ENCODE peak calls at places on chromosomes 13 and 19, in nine cellular contexts. H is right lobe of liver; P is CD4-positive, alpha-beta memory T cell; N is stimulated activated CD8-positive, alpha-beta memory T cell treated with anti-CD3 and anti-CD28 coated beads, Interleukin-7, amount 100 ng/mL, for 48 hours; R is cardiac muscle cell; U is DMS153; T is amniotic stem cell; D is fibroblast of the aortic adventitia; C is AG04450. F is an unnamed sample.
A peak's percentile ranks its signal among the peaks of the same experiment; 100 is the strongest.

GRCh38 chr13:20475927-20476691 is 49.5 kb downstream of the CRYL1 start:
- DNase-seq in H (peak; percentile 50), P (peak; percentile 85), N (peak; percentile 25), R (no peak), U (no peak), T (no peak), D (no peak), C (no peak), F (no peak)

GRCh38 chr19:51407631-51408131 is 9.8 kb downstream of the SIGLEC10 start:
- DNase-seq in H (no peak), P (peak; percentile 13), N (no peak), R (peak; percentile 45), U (no peak), T (no peak), D (peak; percentile 22), C (no peak), F (no peak)

GRCh38 chr19:19258589-19259338 is 14.3 kb downstream of the TM6SF2 start:
- DNase-seq in H (no peak), P (no peak), N (no peak), R (no peak), U (no peak), T (no peak), D (no peak), C (no peak), F (no peak)

GRCh38 chr13:30143671-30144400 is 163.5 kb downstream of the KATNAL1 start:
- DNase-seq in H (no peak), P (no peak), N (no peak), R (no peak), U (no peak), T (peak; percentile 32), D (peak; percentile 74), C (no peak), F (no peak)

GRCh38 chr13:28451482-28452217 is 43.3 kb downstream of the FLT1 start:
- DNase-seq in H (no peak), P (no peak), N (no peak), R (no peak), U (no peak), T (no peak), D (peak; percentile 63), C (no peak), F (no peak)

GRCh38 chr13:28094311-28094710 is 6.1 kb downstream of the FLT3 start:
- DNase-seq in H (no peak), P (no peak), N (no peak), R (no peak), U (no peak), T (no peak), D (no peak), C (no peak), F (no peak)

GRCh38 chr19:55117636-55118391 is at the start of gene PPP1R12C:
- DNase-seq in H (peak; percentile 100), P (peak; percentile 96), N (peak; percentile 93), R (peak; percentile 99), U (peak; percentile 97), T (peak; percentile 96), D (peak; percentile 98), C (peak; percentile 95), F (peak; percentile 96)

GRCh38 chr19:18612772-18613588 is at the start of gene TMEM59L:
- DNase-seq in H (no peak), P (peak; percentile 56), N (no peak), R (peak; percentile 41), U (no peak), T (no peak), D (no peak), C (no peak), F (no peak)

GRCh38 chr19:41626877-41627276 is at the start of gene CEACAM4:
- DNase-seq in H (peak; percentile 49), P (no peak), N (no peak), R (no peak), U (no peak), T (no peak), D (no peak), C (no peak), F (no peak)

GRCh38 chr13:112032186-112032835 is 34.6 kb upstream of the SOX1 start:
- DNase-seq in H (no peak), P (no peak), N (no peak), R (no peak), U (peak; percentile 60), T (no peak), D (no peak), C (no peak), F (no peak)

GRCh38 chr13:98299243-98299953 is 122.3 kb upstream of the RNF113B start:
- DNase-seq in H (no peak), P (no peak), N (no peak), R (no peak), U (no peak), T (no peak), D (no peak), C (no peak), F (no peak)

GRCh38 chr13:71870036-71870435 is 3.0 kb upstream of the DACH1 start:
- DNase-seq in H (no peak), P (no peak), N (no peak), R (no peak), U (no peak), T (no peak), D (no peak), C (no peak), F (no peak)

GRCh38 chr13:50783940-50784339 is 59.6 kb downstream of the DLEU7 start:
- DNase-seq in H (no peak), P (no peak), N (no peak), R (no peak), U (no peak), T (no peak), D (no peak), C (no peak), F (no peak)

GRCh38 chr19:49565261-49565660 is 15.1 kb downstream of the NOSIP start:
- DNase-seq in H (no peak), P (peak; percentile 41), N (no peak), R (peak; percentile 70), U (no peak), T (no peak), D (peak; percentile 52), C (no peak), F (no peak)

GRCh38 chr13:29707876-29708543 is 112.5 kb upstream of the SLC7A1 start:
- DNase-seq in H (peak; percentile 42), P (peak; percentile 41), N (peak; percentile 7), R (peak; percentile 60), U (no peak), T (peak; percentile 3), D (peak; percentile 62), C (peak; percentile 2), F (no peak)

GRCh38 chr13:100837611-100838010 is 163.0 kb upstream of the TMTC4 start:
- DNase-seq in H (no peak), P (no peak), N (no peak), R (no peak), U (no peak), T (no peak), D (no peak), C (no peak), F (no peak)

GRCh38 chr19:50557009-50557613 is 11.1 kb downstream of the LRRC4B start:
- DNase-seq in H (no peak), P (no peak), N (no peak), R (no peak), U (no peak), T (no peak), D (no peak), C (no peak), F (no peak)

GRCh38 chr19:10797541-10798256 is 38.3 kb downstream of the TMED1 start:
- DNase-seq in H (no peak), P (peak; percentile 87), N (peak; percentile 84), R (no peak), U (no peak), T (no peak), D (no peak), C (no peak), F (no peak)

GRCh38 chr13:104024416-104025170 is 958.4 kb upstream of the SLC10A2 start:
- DNase-seq in H (no peak), P (no peak), N (no peak), R (no peak), U (no peak), T (no peak), D (peak; percentile 23), C (no peak), F (no peak)

GRCh38 chr19:48915757-48916156 is 15.6 kb downstream of the NUCB1 start:
- DNase-seq in H (no peak), P (no peak), N (no peak), R (no peak), U (peak; percentile 53), T (no peak), D (no peak), C (no peak), F (no peak)

GRCh38 chr19:49421039-49421877 is 2.0 kb downstream of the PTH2 start:
- DNase-seq in H (peak; percentile 60), P (no peak), N (no peak), R (peak; percentile 87), U (peak; percentile 93), T (no peak), D (peak; percentile 63), C (no peak), F (no peak)

GRCh38 chr19:12703056-12703455 is 6.6 kb upstream of the FBXW9 start:
- DNase-seq in H (no peak), P (no peak), N (no peak), R (peak; percentile 44), U (peak; percentile 6), T (no peak), D (peak; percentile 46), C (no peak), F (no peak)

GRCh38 chr13:48160879-48161278 is 66.0 kb upstream of the MED4 start:
- DNase-seq in H (no peak), P (no peak), N (no peak), R (no peak), U (no peak), T (no peak), D (peak; percentile 67), C (no peak), F (no peak)

GRCh38 chr13:35530147-35530546 is 53.7 kb upstream of the MAB21L1 start:
- DNase-seq in H (no peak), P (no peak), N (no peak), R (no peak), U (no peak), T (no peak), D (no peak), C (no peak), F (no peak)

GRCh38 chr13:36261011-36261410 is 36.6 kb downstream of the CCDC169 start:
- DNase-seq in H (no peak), P (no peak), N (no peak), R (no peak), U (no peak), T (no peak), D (no peak), C (no peak), F (no peak)

GRCh38 chr19:17090501-17091074 is 15.0 kb downstream of the MYO9B start:
- DNase-seq in H (no peak), P (no peak), N (no peak), R (no peak), U (no peak), T (no peak), D (no peak), C (no peak), F (no peak)

GRCh38 chr13:73244486-73244885 is 185.7 kb downstream of the KLF5 start:
- DNase-seq in H (no peak), P (no peak), N (no peak), R (no peak), U (no peak), T (no peak), D (no peak), C (no peak), F (no peak)

GRCh38 chr13:84139561-84140158 is 257.4 kb upstream of the SLITRK1 start:
- DNase-seq in H (no peak), P (no peak), N (no peak), R (no peak), U (no peak), T (no peak), D (no peak), C (no peak), F (no peak)

GRCh38 chr19:7973883-7974282 is 30.4 kb upstream of the TIMM44 start:
- DNase-seq in H (peak; percentile 14), P (no peak), N (no peak), R (no peak), U (no peak), T (no peak), D (no peak), C (no peak), F (no peak)

GRCh38 chr13:72798817-72799216 is 16.9 kb downstream of the PIBF1 start:
- DNase-seq in H (no peak), P (no peak), N (no peak), R (no peak), U (no peak), T (no peak), D (no peak), C (no peak), F (no peak)

GRCh38 chr13:23695711-23696512 is 125.7 kb downstream of the TNFRSF19 start:
- DNase-seq in H (no peak), P (peak; percentile 70), N (peak; percentile 24), R (no peak), U (no peak), T (no peak), D (no peak), C (no peak), F (no peak)

F was measured in kidney epithelial cell.